ENCODE peak calls at places on chromosomes 5 and 9, in nine cellular contexts. A is left lung; U is astrocyte; O is colonic mucosa; X is OCI-LY7; F is heart left ventricle; N is GM06990; D is CD8-positive, alpha-beta T cell; L is GM23338. I is an unnamed sample.

GRCh38 chr5:130652178-130652577 is 512.9 kb downstream of the HINT1 start:
- DNase-seq in N (no peak), O (no peak), U (peak; percentile 83), D (no peak), L (no peak), F (no peak), A (no peak), X (no peak), I (no peak)

GRCh38 chr9:131438190-131438589 is 44.3 kb downstream of the PRRC2B start:
- DNase-seq in U (no peak), O (no peak), L (no peak), X (no peak), N (no peak), A (no peak), D (no peak), F (no peak), I (no peak)

GRCh38 chr5:87061046-87061445 is 206.6 kb upstream of the RASA1 start:
- DNase-seq in U (peak; percentile 32), O (no peak), D (no peak), A (no peak), L (no peak), X (no peak), F (no peak), N (no peak), I (no peak)

GRCh38 chr5:111948078-111948477 is 191.1 kb upstream of the NREP start:
- DNase-seq in N (no peak), X (no peak), A (no peak), L (no peak), O (no peak), F (no peak), U (no peak), D (no peak), I (no peak)

GRCh38 chr5:134526483-134527155 is 1.1 kb downstream of the JADE2 start:
- DNase-seq in A (peak; percentile 95), L (peak; percentile 92), D (peak; percentile 48), F (peak; percentile 85), O (peak; percentile 87), X (peak; percentile 85), U (peak; percentile 14), N (peak; percentile 85), I (no peak)

GRCh38 chr9:726005-726404 is 115.5 kb upstream of the DMRT1 start:
- DNase-seq in O (no peak), L (peak; percentile 33), X (no peak), A (no peak), F (no peak), U (no peak), D (no peak), N (no peak), I (no peak)

GRCh38 chr9:125674981-125675973 is 31.7 kb downstream of the MAPKAP1 start:
- DNase-seq in N (no peak), O (no peak), D (no peak), U (peak; percentile 90), A (no peak), L (no peak), X (no peak), F (no peak), I (peak; percentile 53)

GRCh38 chr5:67542489-67542888 is 345.9 kb upstream of the CD180 start:
- DNase-seq in N (no peak), F (no peak), L (no peak), D (no peak), O (no peak), U (no peak), A (no peak), X (no peak), I (no peak)

GRCh38 chr5:113246371-113246870 is 188.4 kb downstream of the TSSK1B start:
- DNase-seq in N (no peak), A (no peak), L (peak; percentile 29), U (peak; percentile 45), F (no peak), X (no peak), D (no peak), O (no peak), I (peak; percentile 11)

GRCh38 chr9:16680965-16681658 is 189.4 kb downstream of the BNC2 start:
- DNase-seq in N (no peak), A (no peak), L (no peak), U (peak; percentile 75), O (no peak), D (no peak), X (no peak), F (no peak), I (no peak)

GRCh38 chr9:137575382-137575724 is 3.4 kb downstream of the DPH7 start:
- DNase-seq in D (no peak), F (no peak), A (no peak), X (peak; percentile 33), L (no peak), O (no peak), N (no peak), U (no peak), I (no peak)

GRCh38 chr9:37528652-37529072 is 42.9 kb downstream of the POLR1E start:
- DNase-seq in F (no peak), N (no peak), A (no peak), L (no peak), X (peak; percentile 47), O (no peak), D (no peak), U (peak; percentile 30), I (no peak)

GRCh38 chr9:18245911-18246310 is 228.0 kb upstream of the ADAMTSL1 start:
- DNase-seq in F (no peak), D (no peak), O (no peak), U (no peak), X (no peak), N (no peak), A (no peak), L (no peak), I (no peak)

GRCh38 chr9:98326402-98327248 is 71.2 kb upstream of the TBC1D2 start:
- DNase-seq in F (no peak), D (no peak), U (peak; percentile 66), A (no peak), N (no peak), X (peak; percentile 43), L (no peak), O (no peak), I (no peak)

GRCh38 chr5:127506616-127507015 is 10.8 kb upstream of the PRRC1 start:
- DNase-seq in N (no peak), X (no peak), U (no peak), D (no peak), O (no peak), L (peak; percentile 35), F (no peak), A (no peak), I (no peak)

GRCh38 chr5:177370488-177371119 is 12.9 kb downstream of the RGS14 start:
- DNase-seq in A (peak; percentile 90), O (peak; percentile 91), F (peak; percentile 76), U (peak; percentile 76), D (peak; percentile 55), N (peak; percentile 76), X (peak; percentile 87), L (peak; percentile 98), I (peak; percentile 35)

GRCh38 chr5:9126490-9126889 is 419.4 kb downstream of the SEMA5A start:
- DNase-seq in X (no peak), D (no peak), U (peak; percentile 36), N (no peak), F (no peak), A (no peak), O (no peak), L (no peak), I (no peak)

GRCh38 chr9:126307306-126308061 is 19.1 kb upstream of the MVB12B start:
- DNase-seq in L (no peak), O (no peak), N (no peak), X (no peak), A (no peak), F (no peak), D (no peak), U (no peak), I (no peak)

GRCh38 chr5:168056499-168057182 is 234.8 kb upstream of the WWC1 start:
- DNase-seq in D (no peak), F (no peak), A (no peak), O (no peak), X (no peak), N (no peak), L (no peak), U (no peak), I (no peak)

GRCh38 chr5:4941957-4942830 is 197.9 kb upstream of the ADAMTS16 start:
- DNase-seq in N (peak; percentile 18), F (no peak), A (peak; percentile 80), U (no peak), O (no peak), D (no peak), L (peak; percentile 45), X (no peak), I (no peak)

GRCh38 chr5:138946241-138946623 is 71.1 kb upstream of the LRRTM2 start:
- DNase-seq in U (no peak), O (no peak), D (no peak), L (no peak), X (no peak), A (peak; percentile 63), N (no peak), F (no peak), I (no peak)

GRCh38 chr9:8437878-8438277 is 638.3 kb upstream of the DMAC1 start:
- DNase-seq in X (no peak), N (no peak), L (no peak), D (no peak), A (no peak), F (no peak), O (no peak), U (no peak), I (no peak)

GRCh38 chr9:12133416-12133815 is 559.8 kb upstream of the TYRP1 start:
- DNase-seq in X (no peak), N (no peak), U (no peak), A (no peak), F (no peak), O (no peak), D (no peak), L (no peak), I (no peak)

GRCh38 chr9:136330406-136330990 is 3.2 kb downstream of the GPSM1 start:
- DNase-seq in U (no peak), O (no peak), A (peak; percentile 47), L (no peak), N (no peak), D (no peak), X (no peak), F (no peak), I (no peak)
- H3K4me3 ChIP-seq in U (no peak overlapping the region), O (no peak overlapping the region), A (no peak overlapping the region), L (no peak overlapping the region), N (no peak overlapping the region), D (no peak overlapping the region), X (no peak overlapping the region), F (no peak overlapping the region), I (no peak overlapping the region)

GRCh38 chr9:128164332-128164885 is 4.3 kb downstream of the BBLN start:
- DNase-seq in N (no peak), D (no peak), A (no peak), F (no peak), L (no peak), O (no peak), X (no peak), U (peak; percentile 51), I (no peak)
- H3K36me3 ChIP-seq in N (peaks cover 29% of the 10 kb centered on the region), D (peaks cover 31% of the 10 kb centered on the region), A (peaks cover 74% of the 10 kb centered on the region), F (peaks cover 67% of the 10 kb centered on the region), L (peaks cover 3% of the 10 kb centered on the region), O (peaks cover 8% of the 10 kb centered on the region), X (peaks cover 66% of the 10 kb centered on the region), U (peaks cover 21% of the 10 kb centered on the region), I (peaks cover 32% of the 10 kb centered on the region)

GRCh38 chr9:21434202-21435014 is 5.8 kb upstream of the IFNA1 start:
- DNase-seq in A (no peak), D (no peak), F (no peak), N (no peak), L (peak; percentile 92), X (peak; percentile 57), U (peak; percentile 49), O (peak; percentile 57), I (no peak)
- TF ChIP-seq CTCF in A (no peak), D (peak; percentile 60), F (peak; percentile 53), N (peak; percentile 70), L (peak; percentile 75), X (peak; percentile 87), U (peak; percentile 73), O (peak; percentile 30), I (peak; percentile 60)

GRCh38 chr9:34589656-34590375 is at the start of gene CNTFR:
- DNase-seq in F (no peak), O (peak; percentile 34), U (no peak), X (no peak), L (peak; percentile 79), D (no peak), N (no peak), A (no peak), I (no peak)
- H3K4me3 ChIP-seq in F (peak within 1 kb of the TSS; percentile 52), O (peak within 1 kb of the TSS; percentile 26), U (peak within 1 kb of the TSS; percentile 10), X (no peak within 1 kb of the TSS), L (peak within 1 kb of the TSS; percentile 70), D (peak within 1 kb of the TSS; percentile 73), N (no peak within 1 kb of the TSS), A (peak within 1 kb of the TSS; percentile 15), I (no peak within 1 kb of the TSS)